ENCODE peak calls at places on chromosomes 5 and 9, in eight cellular contexts. D, S, V, Z, K, B, U and Q are unnamed samples.
A peak's percentile ranks its signal among the peaks of the same experiment; 100 is the strongest.

GRCh38 chr5:108216890-108217289 is 165.0 kb downstream of the FBXL17 start:
- DNase-seq in S (peak; percentile 53), D (no peak), U (peak; percentile 62), K (peak; percentile 11), V (no peak), B (peak; percentile 55), Z (peak; percentile 63), Q (no peak)

GRCh38 chr5:36276864-36277263 is 24.8 kb downstream of the RANBP3L start:
- DNase-seq in Z (no peak), V (no peak), U (no peak), S (no peak), K (no peak), D (no peak), B (no peak), Q (peak; percentile 29)

GRCh38 chr9:78972303-78973002 is 599.3 kb upstream of the TLE4 start:
- DNase-seq in S (no peak), D (peak; percentile 9), Z (no peak), K (no peak), B (no peak), U (no peak), V (no peak), Q (no peak)

GRCh38 chr9:78130004-78130403 is 98.4 kb upstream of the GNAQ start:
- DNase-seq in V (no peak), B (peak; percentile 38), D (no peak), Z (peak; percentile 36), S (peak; percentile 50), K (no peak), U (peak; percentile 63), Q (peak; percentile 85)

GRCh38 chr5:72387985-72388384 is 67.8 kb downstream of the PTCD2 start:
- DNase-seq in B (peak; percentile 74), K (no peak), V (no peak), U (peak; percentile 91), S (peak; percentile 77), D (no peak), Z (peak; percentile 84), Q (no peak)

GRCh38 chr5:1726469-1726865 is 73.2 kb downstream of the MRPL36 start:
- DNase-seq in V (peak; percentile 3), Z (no peak), U (no peak), K (no peak), D (no peak), B (no peak), S (no peak), Q (no peak)

GRCh38 chr9:89464991-89465390 is 32.9 kb downstream of the SEMA4D start:
- DNase-seq in S (no peak), U (no peak), D (no peak), V (no peak), K (no peak), B (peak; percentile 82), Z (no peak), Q (peak; percentile 14)

GRCh38 chr5:151047814-151048425 is 27.5 kb downstream of the GPX3 start:
- DNase-seq in Z (peak; percentile 29), U (no peak), K (no peak), B (peak; percentile 31), D (peak; percentile 33), V (peak; percentile 34), S (peak; percentile 38), Q (peak; percentile 26)

GRCh38 chr5:172150514-172151425 is 37.3 kb downstream of the STK10 start:
- DNase-seq in B (no peak), S (peak; percentile 45), D (peak; percentile 58), V (peak; percentile 41), U (no peak), Z (peak; percentile 42), K (no peak), Q (peak; percentile 32)

GRCh38 chr5:179265529-179266290 is 79.6 kb downstream of the ADAMTS2 start:
- DNase-seq in V (no peak), U (peak; percentile 99), K (peak; percentile 90), B (peak; percentile 1), S (peak; percentile 100), Z (peak; percentile 99), D (no peak), Q (peak; percentile 47)

GRCh38 chr5:61332891-61333350 is 863 bp downstream of the ZSWIM6 start:
- DNase-seq in U (peak; percentile 70), Z (peak; percentile 65), K (peak; percentile 79), S (peak; percentile 77), D (peak; percentile 51), B (peak; percentile 57), V (peak; percentile 24), Q (peak; percentile 35)

GRCh38 chr5:72007336-72008111 is 99.8 kb upstream of the MAP1B start:
- DNase-seq in K (no peak), V (no peak), B (no peak), U (no peak), Z (no peak), S (no peak), D (no peak), Q (no peak)

GRCh38 chr5:595285-595684 is 16.9 kb upstream of the CEP72 start:
- DNase-seq in B (no peak), S (no peak), V (no peak), U (no peak), K (no peak), D (no peak), Z (no peak), Q (no peak)

GRCh38 chr9:95155211-95155610 is 162.3 kb downstream of the FANCC start:
- DNase-seq in V (no peak), D (no peak), Z (no peak), B (no peak), K (no peak), U (no peak), S (no peak), Q (no peak)

GRCh38 chr5:156815988-156816599 is 34.0 kb upstream of the PPP1R2B start:
- DNase-seq in B (peak; percentile 28), U (peak; percentile 26), S (peak; percentile 39), D (peak; percentile 60), Z (peak; percentile 36), V (peak; percentile 23), K (peak; percentile 61), Q (peak; percentile 23)

GRCh38 chr5:170741801-170742200 is 41.7 kb upstream of the GABRP start:
- DNase-seq in Z (no peak), U (no peak), S (no peak), V (no peak), D (no peak), B (no peak), K (no peak), Q (no peak)

GRCh38 chr5:56737002-56737621 is 78.2 kb upstream of the MAP3K1 start:
- DNase-seq in S (peak; percentile 15), Z (peak; percentile 25), U (peak; percentile 18), K (no peak), B (no peak), V (no peak), D (no peak), Q (no peak)

GRCh38 chr5:154475613-154476342 is 2.2 kb downstream of the HAND1 start:
- DNase-seq in D (no peak), Z (no peak), K (no peak), V (no peak), S (no peak), B (no peak), U (no peak), Q (no peak)

GRCh38 chr9:89657765-89658164 is 53.0 kb downstream of the GADD45G start:
- DNase-seq in D (peak; percentile 46), Z (no peak), B (no peak), S (no peak), U (no peak), K (no peak), V (peak; percentile 70), Q (no peak)

GRCh38 chr5:102666164-102666951 is 88.7 kb upstream of the PAM start:
- DNase-seq in K (no peak), B (no peak), S (peak; percentile 3), D (no peak), U (no peak), V (no peak), Z (peak; percentile 42), Q (peak; percentile 10)

GRCh38 chr5:4275232-4275631 is 679.6 kb downstream of the IRX1 start:
- DNase-seq in Z (no peak), B (no peak), D (no peak), S (no peak), K (no peak), U (no peak), V (no peak), Q (no peak)

GRCh38 chr9:76592105-76593010 is 133.4 kb downstream of the GCNT1 start:
- DNase-seq in S (peak; percentile 75), Z (peak; percentile 42), K (no peak), V (no peak), U (peak; percentile 45), D (no peak), B (no peak), Q (no peak)

GRCh38 chr5:144187699-144188294 is 17.1 kb downstream of the KCTD16 start:
- DNase-seq in U (peak; percentile 97), V (peak; percentile 90), B (peak; percentile 76), Z (peak; percentile 96), K (peak; percentile 72), D (peak; percentile 85), S (peak; percentile 95), Q (no peak)

GRCh38 chr5:1204693-1205242 is 3.4 kb downstream of the SLC6A19 start:
- DNase-seq in U (peak; percentile 31), V (no peak), D (no peak), Z (peak; percentile 12), B (peak; percentile 32), K (peak; percentile 88), S (peak; percentile 30), Q (peak; percentile 21)

GRCh38 chr9:2227468-2227867 is 212.3 kb downstream of the SMARCA2 start:
- DNase-seq in Z (peak; percentile 83), D (no peak), K (no peak), U (peak; percentile 90), V (no peak), B (no peak), S (peak; percentile 86), Q (no peak)

GRCh38 chr9:95373069-95373681 is 55.7 kb upstream of the FANCC start:
- DNase-seq in B (no peak), S (no peak), U (no peak), D (no peak), V (no peak), K (no peak), Z (no peak), Q (no peak)

GRCh38 chr5:172765766-172766286 is 5.2 kb downstream of the DUSP1 start:
- DNase-seq in K (peak; percentile 76), B (peak; percentile 73), Z (peak; percentile 95), V (no peak), D (no peak), S (peak; percentile 85), U (peak; percentile 93), Q (no peak)

GRCh38 chr5:84696651-84697050 is 312.0 kb upstream of the EDIL3 start:
- DNase-seq in D (no peak), B (no peak), K (no peak), S (no peak), V (no peak), U (no peak), Z (peak; percentile 9), Q (no peak)

GRCh38 chr5:179792612-179793469 is 945 bp upstream of the LTC4S start:
- DNase-seq in U (no peak), V (no peak), D (no peak), B (no peak), Z (no peak), K (no peak), S (no peak), Q (no peak)

GRCh38 chr5:147734839-147735238 is 47.7 kb downstream of the JAKMIP2 start:
- DNase-seq in D (no peak), K (no peak), U (no peak), V (no peak), B (no peak), Z (no peak), S (no peak), Q (no peak)

GRCh38 chr5:12022444-12022843 is 118.2 kb upstream of the CTNND2 start:
- DNase-seq in B (no peak), V (no peak), D (no peak), K (no peak), S (no peak), U (no peak), Z (no peak), Q (no peak)

GRCh38 chr5:57316798-57317327 is 143.0 kb downstream of the GPBP1 start:
- DNase-seq in V (no peak), K (peak; percentile 74), U (peak; percentile 99), D (peak; percentile 21), B (peak; percentile 25), Z (peak; percentile 97), S (peak; percentile 98), Q (no peak)

GRCh38 chr9:110750272-110750671 is 81.7 kb downstream of the MUSK start:
- DNase-seq in Z (peak; percentile 79), V (no peak), U (peak; percentile 36), S (peak; percentile 63), K (no peak), D (no peak), B (no peak), Q (no peak)

GRCh38 chr5:52922384-52922783 is 66.8 kb upstream of the ITGA2 start:
- DNase-seq in Z (peak; percentile 95), U (peak; percentile 97), S (peak; percentile 90), V (no peak), K (peak; percentile 57), D (no peak), B (peak; percentile 72), Q (no peak)